ENCODE peak calls at places on chromosome 3, in seven cellular contexts. G is A549, S is left lung, Q is psoas muscle, X is heart right ventricle, N is testis, C is PC-3. K is an unnamed sample.

GRCh38 chr3:52281980-52282801 is 3.7 kb upstream of the WDR82 start:
- DNase-seq in G (no peak), N (no peak), S (peak), C (no peak), X (no peak), Q (no peak), K (no peak)

GRCh38 chr3:126621171-126621570 is 33.8 kb downstream of the TXNRD3 start:
- DNase-seq in S (no peak), Q (peak), X (peak), C (peak), G (no peak), N (no peak), K (no peak)

GRCh38 chr3:14306167-14306566 is 96.2 kb upstream of the SLC6A6 start:
- DNase-seq in Q (no peak), X (no peak), N (no peak), C (no peak), S (no peak), G (no peak), K (no peak)

GRCh38 chr3:17489139-17489538 is 253.3 kb downstream of the TBC1D5 start:
- DNase-seq in Q (no peak), S (no peak), N (no peak), X (no peak), C (peak), G (no peak), K (no peak)

GRCh38 chr3:126696701-126697267 is 7.3 kb upstream of the CHCHD6 start:
- DNase-seq in S (no peak), X (no peak), N (no peak), G (no peak), Q (no peak), C (no peak), K (no peak)

GRCh38 chr3:127822166-127822835 is at the start of gene MGLL:
- DNase-seq in G (peak), N (peak), S (peak), C (peak), X (peak), Q (peak), K (peak)

GRCh38 chr3:124986153-124987143 is 51.9 kb upstream of the MUC13 start:
- DNase-seq in S (no peak), G (peak), C (peak), X (no peak), Q (no peak), N (peak), K (no peak)

GRCh38 chr3:172808969-172809546 is 58.5 kb downstream of the ECT2 start:
- DNase-seq in Q (no peak), C (peak), S (no peak), N (no peak), X (no peak), G (peak), K (no peak)

GRCh38 chr3:49872801-49873281 is 3.1 kb upstream of the CAMKV start:
- DNase-seq in G (no peak), Q (no peak), N (no peak), C (no peak), X (no peak), S (no peak), K (no peak)

GRCh38 chr3:58392191-58392590 is 41.4 kb downstream of the PDHB start:
- DNase-seq in C (no peak), S (no peak), Q (no peak), G (no peak), N (no peak), X (no peak), K (no peak)

GRCh38 chr3:179706233-179706632 is 53.4 kb downstream of the USP13 start:
- DNase-seq in S (no peak), G (no peak), C (no peak), N (no peak), X (no peak), Q (peak), K (peak)

GRCh38 chr3:22319446-22319845 is 568.4 kb upstream of the ZNF385D start:
- DNase-seq in G (no peak), Q (no peak), N (no peak), X (no peak), C (peak), S (no peak), K (no peak)

GRCh38 chr3:22326305-22326704 is 575.3 kb upstream of the ZNF385D start:
- DNase-seq in S (no peak), Q (no peak), G (no peak), C (no peak), N (no peak), X (no peak), K (no peak)

GRCh38 chr3:22318325-22318724 is 567.3 kb upstream of the ZNF385D start:
- DNase-seq in S (no peak), N (no peak), Q (no peak), C (no peak), X (no peak), G (no peak), K (no peak)

DNA sequence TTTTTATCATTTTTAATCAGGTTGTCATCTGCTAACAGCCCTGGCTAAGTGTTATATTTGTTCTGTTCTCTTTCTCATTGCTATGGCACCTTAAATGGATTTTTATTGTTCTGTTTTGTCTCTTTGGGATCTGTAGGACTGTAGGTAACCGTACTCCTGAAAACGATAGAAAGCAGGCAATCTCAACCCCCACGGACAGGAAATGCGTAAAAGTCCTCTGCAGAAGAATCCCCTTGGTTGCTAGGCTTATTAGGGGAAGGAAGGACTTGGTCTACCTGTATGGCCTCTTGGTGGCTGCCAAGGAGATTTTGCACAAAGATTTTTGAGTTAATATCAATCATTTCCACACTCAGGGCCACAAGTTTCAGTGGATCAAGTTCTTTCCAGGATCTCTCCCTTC is 571.9 kb upstream of the ZNF385D start:
- DNase-seq in Q (no peak), C (no peak), S (no peak), X (no peak), N (no peak), G (no peak), K (no peak)
- H3K27ac ChIP-seq in Q (no peak), C (no peak), S (no peak), X (no peak), N (no peak), G (no peak), K (no peak)

GRCh38 chr3:185309309-185309708 is 53.6 kb upstream of the MAP3K13 start:
- DNase-seq in C (no peak), N (peak), X (no peak), G (no peak), S (no peak), Q (no peak), K (no peak)
- H3K4me3 ChIP-seq in C (no peak), N (no peak), X (no peak), G (no peak), S (no peak), Q (no peak), K (no peak)

GRCh38 chr3:11552289-11553264 is 91.1 kb downstream of the VGLL4 start:
- DNase-seq in Q (no peak), X (no peak), N (no peak), C (no peak), S (peak), G (no peak), K (no peak)

GRCh38 chr3:11555211-11555782 is 88.4 kb downstream of the VGLL4 start:
- DNase-seq in S (peak), Q (no peak), X (no peak), N (peak), G (no peak), C (no peak), K (no peak)

GRCh38 chr3:11554666-11555065 is 89.0 kb downstream of the VGLL4 start:
- DNase-seq in N (no peak), Q (no peak), C (no peak), S (peak), G (no peak), X (no peak), K (no peak)

GRCh38 chr3:11554236-11554610 is 89.5 kb downstream of the VGLL4 start:
- DNase-seq in C (no peak), Q (no peak), X (no peak), S (no peak), N (no peak), G (no peak), K (no peak)

DNA sequence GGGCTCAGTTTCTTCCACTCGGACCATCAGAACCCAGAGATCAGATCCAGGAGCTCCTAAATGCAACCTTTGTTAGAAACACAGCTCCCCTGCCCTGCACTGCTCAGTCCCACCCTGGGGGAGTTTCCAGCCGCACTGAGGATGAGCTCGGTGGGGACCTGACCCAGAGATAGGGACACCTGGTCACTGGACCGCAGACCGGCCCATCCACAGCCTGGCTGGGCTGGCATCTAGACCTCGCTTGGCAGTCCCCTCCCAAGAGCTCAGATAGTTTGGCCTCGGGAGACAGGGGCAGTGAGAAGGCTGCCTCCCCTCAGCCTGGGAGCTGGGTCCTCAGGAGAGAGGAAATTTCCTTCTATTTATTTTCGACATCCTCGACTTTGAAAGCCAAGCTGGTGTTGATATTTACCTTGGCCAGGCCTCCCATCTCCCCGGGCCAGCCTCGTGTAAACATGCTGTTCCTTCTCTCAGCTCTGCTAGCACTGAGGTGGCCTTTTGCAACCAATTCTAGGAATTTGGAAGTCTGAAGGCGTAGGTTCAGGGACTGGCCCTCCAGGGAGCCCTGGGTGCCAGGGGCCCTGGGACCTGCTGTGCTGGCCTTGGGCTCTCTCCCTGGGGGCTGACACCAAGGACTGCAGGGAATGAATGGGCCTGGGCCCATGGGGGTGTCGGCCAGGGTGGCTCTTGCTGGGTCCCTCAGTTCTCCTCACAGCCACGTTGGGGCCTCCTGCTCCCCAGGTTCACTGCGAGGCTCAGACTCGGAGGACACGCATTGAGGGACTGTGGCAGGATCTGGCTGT is 90.1 kb downstream of the VGLL4 start:
- DNase-seq in G (no peak), Q (no peak), C (no peak), N (peak), S (peak), X (peak), K (no peak)
- H3K27ac ChIP-seq in G (peak), Q (peak), C (no peak), N (peak), S (no peak), X (peak), K (no peak)

GRCh38 chr3:87225659-87226058 is 1.4 kb upstream of the CHMP2B start:
- DNase-seq in C (no peak), Q (no peak), X (no peak), S (no peak), N (peak), G (no peak), K (no peak)
- H3K4me3 ChIP-seq in C (peak), Q (peak), X (peak), S (no peak), N (no peak), G (no peak), K (no peak)

GRCh38 chr3:10394491-10395025 is 73.6 kb upstream of the SEC13 start:
- DNase-seq in G (no peak), N (no peak), S (peak), C (no peak), X (no peak), Q (no peak), K (no peak)

GRCh38 chr3:10395196-10395595 is 74.3 kb upstream of the SEC13 start:
- DNase-seq in Q (no peak), G (no peak), X (no peak), S (no peak), C (no peak), N (no peak), K (no peak)

GRCh38 chr3:10396931-10397330 is 76.0 kb upstream of the SEC13 start:
- DNase-seq in C (no peak), N (no peak), Q (no peak), S (peak), X (no peak), G (no peak), K (no peak)

GRCh38 chr3:10395671-10396070 is 74.8 kb upstream of the SEC13 start:
- DNase-seq in G (no peak), Q (no peak), S (no peak), N (no peak), X (no peak), C (peak), K (no peak)

GRCh38 chr3:10396083-10396482 is 75.2 kb upstream of the SEC13 start:
- DNase-seq in S (peak), G (no peak), N (no peak), Q (no peak), C (peak), X (no peak), K (no peak)
- H3K27ac ChIP-seq in S (no peak), G (no peak), N (no peak), Q (no peak), C (no peak), X (no peak), K (no peak)

DNA sequence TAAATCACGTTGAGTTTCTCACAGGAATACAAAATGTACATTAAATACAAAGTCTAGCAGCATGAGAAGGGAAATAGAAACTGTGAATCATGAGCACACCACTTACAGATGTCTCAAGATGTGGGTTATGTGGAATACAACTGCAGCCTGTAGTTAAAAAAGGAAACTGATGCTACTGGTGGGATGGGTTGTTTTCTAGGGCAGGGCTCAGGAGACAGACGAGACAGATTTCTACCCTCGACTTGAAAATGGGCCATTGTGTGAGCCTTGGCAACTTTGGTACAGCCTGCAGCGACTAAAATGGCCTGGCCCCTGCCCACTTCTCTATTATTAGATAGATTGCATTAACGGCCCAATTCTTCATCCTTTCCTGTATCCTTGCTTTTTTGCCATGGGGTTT is 293.1 kb downstream of the SUCLG2 start:
- DNase-seq in Q (no peak), N (no peak), C (no peak), S (no peak), X (no peak), G (no peak), K (no peak)
- H3K4me3 ChIP-seq in Q (no peak), N (no peak), C (no peak), S (no peak), X (no peak), G (no peak), K (no peak)

GRCh38 chr3:30596161-30596560 is 10.2 kb upstream of the TGFBR2 start:
- DNase-seq in X (no peak), G (no peak), S (no peak), C (peak), N (no peak), Q (no peak), K (no peak)
- H3K27ac ChIP-seq in X (no peak), G (peak), S (peak), C (peak), N (no peak), Q (no peak), K (no peak)